ENCODE peak calls at places on chromosomes 11 and 22, in eight cellular contexts. I, X, Y, S, T, J, M and E are unnamed samples. For H3K79me2 and H3K27me3, the result is how much of the 10 kb centered on the place peaks cover.

GRCh38 chr11:60978546-60979380 is 7.3 kb downstream of the CD6 start:
- DNase-seq in T (no peak), Y (no peak), X (no peak), I (no peak), J (no peak), M (peak), S (no peak), E (no peak)

GRCh38 chr11:9506489-9507343 is 45.9 kb downstream of the ZNF143 start:
- DNase-seq in T (peak), J (peak), X (peak), S (peak), M (peak), I (peak), Y (peak), E (peak)

GRCh38 chr11:46659908-46660307 is 40.5 kb downstream of the ARHGAP1 start:
- DNase-seq in S (no peak), T (no peak), I (no peak), Y (no peak), M (peak), J (no peak), X (no peak), E (peak)

GRCh38 chr22:30057375-30057774 is 22.9 kb upstream of the HORMAD2 start:
- DNase-seq in T (no peak), M (no peak), I (no peak), J (no peak), Y (no peak), S (no peak), X (no peak), E (no peak)

GRCh38 chr11:34318111-34319037 is 39.4 kb downstream of the ABTB2 start:
- DNase-seq in I (peak), S (no peak), T (peak), J (peak), M (peak), Y (no peak), X (peak), E (no peak)

GRCh38 chr11:73889019-73889418 is 12.2 kb downstream of the PAAF1 start:
- DNase-seq in J (no peak), I (peak), X (no peak), Y (no peak), S (no peak), M (peak), T (peak), E (no peak)

GRCh38 chr22:31585161-31585859 is 76.7 kb downstream of the PISD start:
- DNase-seq in X (peak), J (no peak), I (no peak), Y (peak), S (no peak), M (peak), T (peak), E (no peak)

GRCh38 chr11:35911013-35911412 is 32.8 kb upstream of the LDLRAD3 start:
- DNase-seq in X (no peak), M (no peak), Y (no peak), T (no peak), S (no peak), I (no peak), J (no peak), E (no peak)

DNA sequence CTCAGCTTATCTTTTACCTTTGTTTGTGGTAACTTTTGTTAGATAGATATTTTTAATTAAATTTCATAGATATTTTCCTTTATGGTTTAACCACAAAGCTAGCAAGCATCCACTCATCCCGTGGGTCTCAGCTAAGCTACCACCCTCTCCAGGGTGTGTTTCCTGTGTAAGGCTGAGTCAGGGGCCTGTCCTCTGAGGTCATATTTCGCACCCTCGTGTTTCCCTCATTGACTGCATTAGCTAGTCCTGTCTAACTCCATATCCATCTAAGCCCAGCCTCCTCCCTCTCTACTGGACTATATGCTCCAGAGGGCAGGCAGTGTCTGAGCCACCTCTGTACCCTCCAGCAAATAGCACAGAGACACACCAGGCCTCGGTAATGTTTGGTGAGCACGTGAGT is 16.7 kb downstream of the XRRA1 start:
- DNase-seq in X (no peak), M (peak), J (no peak), Y (no peak), T (no peak), S (no peak), I (peak), E (no peak)
- H3K79me2 ChIP-seq in X (under half), M (under half), J (under half), Y (under half), T (under half), S (under half), I (under half), E (under half)

GRCh38 chr22:46937939-46938338 is 175.5 kb downstream of the TBC1D22A start:
- DNase-seq in J (no peak), Y (no peak), X (no peak), S (no peak), T (no peak), I (no peak), M (no peak), E (no peak)
- H3K27me3 ChIP-seq in J (under half), Y (under half), X (under half), S (under half), T (under half), I (under half), M (under half), E (under half)

DNA sequence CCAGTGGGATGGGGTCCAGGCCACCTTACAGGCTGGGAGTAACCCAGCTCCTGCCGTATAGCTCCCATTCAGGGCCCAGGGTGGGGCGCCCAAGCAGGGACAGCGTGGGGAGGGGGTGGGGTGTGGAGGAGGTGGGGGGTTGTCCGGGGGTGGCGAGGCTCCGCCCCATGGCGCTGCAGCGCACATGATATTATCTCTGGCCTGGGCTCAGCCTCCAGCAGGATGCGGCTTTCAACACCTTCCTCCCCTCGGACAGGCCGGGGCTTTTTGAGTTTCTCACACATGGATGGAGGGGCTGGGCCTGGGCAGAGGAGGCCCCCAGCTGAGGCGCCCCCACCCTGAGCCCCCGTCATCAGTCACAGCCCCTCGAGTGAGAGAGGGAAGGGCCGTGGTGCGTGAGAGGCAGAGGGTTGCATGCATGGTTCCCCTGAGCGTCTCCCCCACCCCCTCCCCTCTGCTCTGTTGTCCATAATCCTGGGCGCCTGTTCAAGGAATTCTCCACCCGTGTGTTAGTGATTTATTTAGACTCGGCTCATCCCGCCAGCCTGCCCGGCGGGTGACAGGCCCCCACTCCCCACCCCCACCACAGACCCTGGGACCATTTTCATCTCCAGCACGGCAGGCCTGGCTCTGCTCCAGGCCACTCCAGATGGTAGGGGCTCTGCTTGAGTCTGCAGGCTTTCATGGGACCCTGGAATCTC is 44.9 kb downstream of the WNT11 start:
- DNase-seq in Y (no peak), I (no peak), S (peak), X (no peak), M (no peak), J (peak), T (no peak), E (no peak)
- H3K4me3 ChIP-seq in Y (no peak), I (no peak), S (no peak), X (peak), M (no peak), J (no peak), T (no peak), E (no peak)

DNA sequence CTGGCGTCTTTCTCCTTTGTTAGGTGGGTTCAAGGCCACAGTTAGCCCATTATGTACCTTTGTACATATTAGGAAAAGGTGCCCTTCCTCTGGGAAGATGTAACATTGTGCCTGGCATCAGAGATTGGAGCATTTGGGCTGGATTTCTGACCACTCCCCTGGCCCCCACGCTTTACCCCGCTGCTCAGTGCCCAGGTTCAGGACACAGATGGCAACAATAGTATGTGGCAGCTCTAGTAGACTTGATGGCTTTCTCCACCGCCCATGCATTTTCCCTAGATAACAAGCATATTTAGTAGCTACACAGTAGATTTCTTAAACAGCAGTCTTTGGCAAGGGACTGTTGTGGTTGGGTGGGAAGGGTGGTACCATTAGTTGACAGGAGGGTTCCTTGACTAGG is 53.1 kb downstream of the YAP1 start:
- DNase-seq in J (no peak), I (no peak), T (no peak), M (no peak), Y (no peak), X (no peak), S (no peak), E (no peak)
- H3K79me2 ChIP-seq in J (half or more), I (half or more), T (half or more), M (half or more), Y (under half), X (half or more), S (under half), E (under half)

GRCh38 chr11:45393826-45394225 is 107.7 kb upstream of the SYT13 start:
- DNase-seq in J (no peak), M (no peak), Y (no peak), X (no peak), S (no peak), I (no peak), T (no peak), E (no peak)
- H3K27me3 ChIP-seq in J (under half), M (under half), Y (under half), X (under half), S (under half), I (half or more), T (half or more), E (under half)

GRCh38 chr22:28904211-28904808 is 20.9 kb downstream of the ZNRF3 start:
- DNase-seq in M (peak), I (no peak), Y (peak), T (no peak), J (peak), X (no peak), S (no peak), E (no peak)
- H3K4me3 ChIP-seq in M (peak), I (no peak), Y (no peak), T (no peak), J (no peak), X (no peak), S (no peak), E (no peak)

GRCh38 chr22:26567610-26568009 is 22.3 kb downstream of the TPST2 start:
- DNase-seq in T (no peak), Y (no peak), I (no peak), M (no peak), X (no peak), S (no peak), J (no peak), E (no peak)
- H3K79me2 ChIP-seq in T (under half), Y (half or more), I (under half), M (under half), X (under half), S (under half), J (under half), E (under half)

GRCh38 chr22:21064917-21065864 is 19.4 kb downstream of the LRRC74B start:
- DNase-seq in J (no peak), M (no peak), X (no peak), S (no peak), Y (no peak), T (peak), I (no peak), E (no peak)
- H3K27me3 ChIP-seq in J (under half), M (under half), X (under half), S (under half), Y (under half), T (under half), I (under half), E (under half)